ENCODE peak calls at places on chromosomes 1 and 21, in six cellular contexts. One of them, this sample, is unnamed.
A peak's percentile ranks its signal among the peaks of the same experiment; 100 is the strongest.

GRCh38 chr1:8122477-8123407 is 96.6 kb upstream of the ERRFI1 start:
- DNase-seq in germinal center: no peak
- DNase-seq in substantia nigra: no peak
- DNase-seq in Right ventricle myocardium superior: no peak
- DNase-seq in NCI-H1092 treated with DMSO at 0.1 percent for 48 hours: no peak
- DNase-seq in sigmoid colon: peak; percentile 64
- DNase-seq in this sample: no peak

GRCh38 chr1:225567789-225568188 is 85.1 kb downstream of the ENAH start:
- DNase-seq in sigmoid colon: no peak
- DNase-seq in NCI-H1092 treated with DMSO at 0.1 percent for 48 hours: no peak
- DNase-seq in Right ventricle myocardium superior: no peak
- DNase-seq in germinal center: no peak
- DNase-seq in substantia nigra: no peak
- DNase-seq in this sample: no peak

GRCh38 chr1:15283500-15283899 is 36.5 kb downstream of the FHAD1 start:
- DNase-seq in germinal center: no peak
- DNase-seq in NCI-H1092 treated with DMSO at 0.1 percent for 48 hours: peak; percentile 18
- DNase-seq in sigmoid colon: peak; percentile 84
- DNase-seq in substantia nigra: no peak
- DNase-seq in Right ventricle myocardium superior: no peak
- DNase-seq in this sample: no peak

GRCh38 chr1:18681423-18681835 is 50.8 kb downstream of the PAX7 start:
- DNase-seq in germinal center: peak; percentile 26
- DNase-seq in NCI-H1092 treated with DMSO at 0.1 percent for 48 hours: peak; percentile 29
- DNase-seq in sigmoid colon: no peak
- DNase-seq in Right ventricle myocardium superior: no peak
- DNase-seq in substantia nigra: no peak
- DNase-seq in this sample: no peak

GRCh38 chr21:42377211-42377950 is 11.0 kb upstream of the TFF1 start:
- DNase-seq in Right ventricle myocardium superior: no peak
- DNase-seq in NCI-H1092 treated with DMSO at 0.1 percent for 48 hours: no peak
- DNase-seq in germinal center: no peak
- DNase-seq in substantia nigra: no peak
- DNase-seq in sigmoid colon: peak; percentile 45
- DNase-seq in this sample: no peak

GRCh38 chr1:28437924-28438699 is 67.7 kb upstream of the RCC1 start:
- DNase-seq in sigmoid colon: peak; percentile 89
- DNase-seq in substantia nigra: no peak
- DNase-seq in germinal center: no peak
- DNase-seq in Right ventricle myocardium superior: peak; percentile 79
- DNase-seq in NCI-H1092 treated with DMSO at 0.1 percent for 48 hours: no peak
- DNase-seq in this sample: peak; percentile 59

GRCh38 chr1:53511323-53511932 is 52.2 kb downstream of the DMRTB1 start:
- DNase-seq in Right ventricle myocardium superior: peak; percentile 57
- DNase-seq in germinal center: no peak
- DNase-seq in NCI-H1092 treated with DMSO at 0.1 percent for 48 hours: no peak
- DNase-seq in substantia nigra: no peak
- DNase-seq in sigmoid colon: no peak
- DNase-seq in this sample: no peak

GRCh38 chr21:35738342-35738961 is 321.9 kb downstream of the SETD4 start:
- DNase-seq in NCI-H1092 treated with DMSO at 0.1 percent for 48 hours: peak; percentile 36
- DNase-seq in Right ventricle myocardium superior: no peak
- DNase-seq in sigmoid colon: no peak
- DNase-seq in germinal center: no peak
- DNase-seq in substantia nigra: no peak
- DNase-seq in this sample: no peak

GRCh38 chr1:197437891-197438853 is 170.1 kb downstream of the CRB1 start:
- DNase-seq in substantia nigra: no peak
- DNase-seq in NCI-H1092 treated with DMSO at 0.1 percent for 48 hours: no peak
- DNase-seq in germinal center: no peak
- DNase-seq in sigmoid colon: no peak
- DNase-seq in Right ventricle myocardium superior: no peak
- DNase-seq in this sample: no peak

GRCh38 chr21:44740721-44741120 is 29.3 kb upstream of the TSPEAR start:
- DNase-seq in sigmoid colon: no peak
- DNase-seq in substantia nigra: no peak
- DNase-seq in NCI-H1092 treated with DMSO at 0.1 percent for 48 hours: no peak
- DNase-seq in germinal center: no peak
- DNase-seq in Right ventricle myocardium superior: no peak
- DNase-seq in this sample: no peak

GRCh38 chr1:2451744-2452582 is 24.1 kb upstream of the PLCH2 start:
- DNase-seq in NCI-H1092 treated with DMSO at 0.1 percent for 48 hours: no peak
- DNase-seq in germinal center: no peak
- DNase-seq in sigmoid colon: no peak
- DNase-seq in substantia nigra: no peak
- DNase-seq in Right ventricle myocardium superior: no peak
- DNase-seq in this sample: no peak